ENCODE peak calls at places on chromosome 18, in five cellular contexts. B is activated T-cell treated with anti-CD3 and anti-CD28 coated beads, Interleukin-2, amount 50 U/mL, for 72 hours; S is activated naive CD4-positive, alpha-beta T cell; N is Ammon's horn; C is Calu3. K is an unnamed sample.

GRCh38 chr18:34158881-34159690 is 65.6 kb downstream of the NOL4 start:
- DNase-seq in B (no peak), S (no peak), N (peak), C (no peak), K (no peak)

GRCh38 chr18:35466815-35467623 is 30.7 kb downstream of the INO80C start:
- DNase-seq in B (no peak), S (no peak), N (no peak), C (no peak), K (no peak)

GRCh38 chr18:3471141-3471648 is 21.2 kb downstream of the TGIF1 start:
- DNase-seq in B (no peak), S (no peak), N (no peak), C (no peak), K (no peak)

GRCh38 chr18:34809697-34810096 is 99.6 kb downstream of the DTNA start:
- DNase-seq in B (no peak), S (no peak), N (peak), C (peak), K (peak)

GRCh38 chr18:293557-293956 is 25.7 kb upstream of the THOC1 start:
- DNase-seq in B (no peak), S (no peak), N (peak), C (no peak), K (no peak)

GRCh38 chr18:11502368-11502767 is 107.0 kb upstream of the SLC35G4 start:
- DNase-seq in B (no peak), S (no peak), N (no peak), C (no peak), K (no peak)

GRCh38 chr18:58991127-58991798 is 126.6 kb downstream of the ZNF532 start:
- DNase-seq in B (peak), S (no peak), N (no peak), C (no peak), K (no peak)

GRCh38 chr18:65146615-65147014 is 604.2 kb upstream of the CDH7 start:
- DNase-seq in B (no peak), S (no peak), N (no peak), C (no peak), K (no peak)

GRCh38 chr18:61948196-61948800 is 55.5 kb upstream of the RNF152 start:
- DNase-seq in B (no peak), S (no peak), N (no peak), C (no peak), K (no peak)

GRCh38 chr18:56097561-56098095 is 509.6 kb upstream of the TCF4 start:
- DNase-seq in B (no peak), S (no peak), N (peak), C (no peak), K (no peak)

GRCh38 chr18:64202836-64203235 is 53.9 kb upstream of the LINC00305 start:
- DNase-seq in B (no peak), S (no peak), N (no peak), C (peak), K (no peak)

GRCh38 chr18:44093253-44093652 is 587.4 kb upstream of the SETBP1 start:
- DNase-seq in B (no peak), S (no peak), N (no peak), C (no peak), K (no peak)

GRCh38 chr18:80196528-80197320 is 50.6 kb downstream of the PARD6G start:
- DNase-seq in B (no peak), S (no peak), N (no peak), C (no peak), K (no peak)

GRCh38 chr18:62523631-62524442 is 1.0 kb downstream of the ZCCHC2 start:
- DNase-seq in B (peak), S (peak), N (peak), C (peak), K (peak)

GRCh38 chr18:55234366-55235093 is 275.3 kb upstream of the CCDC68 start:
- DNase-seq in B (peak), S (no peak), N (peak), C (peak), K (peak)

GRCh38 chr18:48800877-48801727 is 149.7 kb downstream of the SMAD7 start:
- DNase-seq in B (no peak), S (no peak), N (no peak), C (no peak), K (peak)

GRCh38 chr18:75915941-75916640 is 488.6 kb upstream of the SMIM21 start:
- DNase-seq in B (no peak), S (no peak), N (peak), C (no peak), K (peak)

GRCh38 chr18:9619545-9619944 is 5.2 kb upstream of the PPP4R1 start:
- DNase-seq in B (no peak), S (no peak), N (no peak), C (no peak), K (no peak)

GRCh38 chr18:59054892-59055291 is 84.8 kb upstream of the SEC11C start:
- DNase-seq in B (no peak), S (no peak), N (no peak), C (no peak), K (no peak)

GRCh38 chr18:51936115-51936514 is 403.9 kb upstream of the DCC start:
- DNase-seq in B (no peak), S (no peak), N (no peak), C (no peak), K (no peak)

GRCh38 chr18:11963991-11964484 is 17.3 kb upstream of the IMPA2 start:
- DNase-seq in B (no peak), S (no peak), N (no peak), C (no peak), K (no peak)

GRCh38 chr18:62769216-62769615 is 53.9 kb downstream of the PHLPP1 start:
- DNase-seq in B (no peak), S (no peak), N (no peak), C (no peak), K (no peak)

GRCh38 chr18:75075016-75075305 is 134.0 kb downstream of the PTGR3 start:
- DNase-seq in B (no peak), S (no peak), N (no peak), C (no peak), K (no peak)

GRCh38 chr18:31880186-31880898 is 62.6 kb downstream of the TRAPPC8 start:
- DNase-seq in B (no peak), S (no peak), N (no peak), C (no peak), K (no peak)

GRCh38 chr18:12409466-12409865 is 1.7 kb downstream of the PRELID3A start:
- DNase-seq in B (no peak), S (no peak), N (no peak), C (no peak), K (no peak)

GRCh38 chr18:12119358-12119757 is 25.7 kb downstream of the ANKRD62 start:
- DNase-seq in B (no peak), S (no peak), N (no peak), C (no peak), K (no peak)

GRCh38 chr18:47163241-47163640 is 12.9 kb downstream of the IER3IP1 start:
- DNase-seq in B (no peak), S (no peak), N (no peak), C (no peak), K (no peak)

GRCh38 chr18:9665311-9665710 is 42.8 kb upstream of the RAB31 start:
- DNase-seq in B (no peak), S (no peak), N (no peak), C (no peak), K (no peak)

GRCh38 chr18:48827321-48828200 is 123.2 kb downstream of the SMAD7 start:
- DNase-seq in B (no peak), S (no peak), N (peak), C (no peak), K (peak)

GRCh38 chr18:46343940-46344372 is 239.8 kb downstream of the HAUS1 start:
- DNase-seq in B (peak), S (no peak), N (no peak), C (peak), K (peak)

GRCh38 chr18:31317860-31318259 is at the start of gene DSG1:
- DNase-seq in B (no peak), S (no peak), N (no peak), C (no peak), K (no peak)

GRCh38 chr18:74940856-74941255 is 268.1 kb downstream of the PTGR3 start:
- DNase-seq in B (no peak), S (no peak), N (peak), C (no peak), K (no peak)

GRCh38 chr18:3283908-3284307 is 22.0 kb downstream of the MYL12B start:
- DNase-seq in B (no peak), S (no peak), N (peak), C (no peak), K (no peak)

GRCh38 chr18:63099026-63099840 is 220.3 kb downstream of the BCL2 start:
- DNase-seq in B (no peak), S (no peak), N (no peak), C (no peak), K (no peak)

GRCh38 chr18:5286525-5286924 is 9.0 kb downstream of the ZBTB14 start:
- DNase-seq in B (no peak), S (no peak), N (no peak), C (no peak), K (no peak)